ENCODE peak calls at places on chromosomes 4 and X, in six cellular contexts. One of them, this sample, is unnamed.

GRCh38 chr4:95693594-95693993 is 144.8 kb upstream of the UNC5C start:
- DNase-seq in breast epithelium: no peak
- DNase-seq in esophagus muscularis mucosa: no peak
- DNase-seq in upper lobe of left lung: no peak
- DNase-seq in prostate gland: no peak
- DNase-seq in sigmoid colon: no peak
- DNase-seq in this sample: no peak

GRCh38 chr4:106287353-106287969 is 28.5 kb downstream of the TBCK start:
- DNase-seq in sigmoid colon: no peak
- DNase-seq in esophagus muscularis mucosa: no peak
- DNase-seq in upper lobe of left lung: no peak
- DNase-seq in prostate gland: no peak
- DNase-seq in breast epithelium: no peak
- DNase-seq in this sample: no peak

GRCh38 chr4:122152699-122153328 is 683 bp downstream of the BLTP1 start:
- DNase-seq in prostate gland: peak; percentile 19
- DNase-seq in sigmoid colon: peak; percentile 68
- DNase-seq in upper lobe of left lung: peak; percentile 57
- DNase-seq in breast epithelium: peak; percentile 24
- DNase-seq in esophagus muscularis mucosa: no peak
- DNase-seq in this sample: no peak

GRCh38 chr4:140112576-140112975 is 41.4 kb downstream of the MAML3 start:
- DNase-seq in prostate gland: no peak
- DNase-seq in sigmoid colon: no peak
- DNase-seq in upper lobe of left lung: no peak
- DNase-seq in breast epithelium: no peak
- DNase-seq in esophagus muscularis mucosa: no peak
- DNase-seq in this sample: no peak

GRCh38 chrX:120311632-120312000 is 355 bp upstream of the TMEM255A start:
- DNase-seq in prostate gland: no peak
- DNase-seq in esophagus muscularis mucosa: no peak
- DNase-seq in sigmoid colon: no peak
- DNase-seq in upper lobe of left lung: no peak
- DNase-seq in breast epithelium: no peak
- DNase-seq in this sample: no peak

GRCh38 chrX:67100031-67100884 is 443.6 kb upstream of the AR start:
- DNase-seq in esophagus muscularis mucosa: no peak
- DNase-seq in upper lobe of left lung: no peak
- DNase-seq in prostate gland: no peak
- DNase-seq in sigmoid colon: no peak
- DNase-seq in breast epithelium: no peak
- DNase-seq in this sample: no peak

GRCh38 chr4:72463724-72464123 is 105.3 kb downstream of the ADAMTS3 start:
- DNase-seq in breast epithelium: no peak
- DNase-seq in upper lobe of left lung: no peak
- DNase-seq in esophagus muscularis mucosa: no peak
- DNase-seq in sigmoid colon: no peak
- DNase-seq in prostate gland: no peak
- DNase-seq in this sample: no peak

GRCh38 chr4:148273501-148273986 is 168.7 kb downstream of the NR3C2 start:
- DNase-seq in esophagus muscularis mucosa: no peak
- DNase-seq in breast epithelium: peak; percentile 33
- DNase-seq in sigmoid colon: no peak
- DNase-seq in prostate gland: no peak
- DNase-seq in upper lobe of left lung: no peak
- DNase-seq in this sample: no peak

GRCh38 chrX:4674028-4674782 is 960.8 kb upstream of the PRKX start:
- DNase-seq in esophagus muscularis mucosa: no peak
- DNase-seq in sigmoid colon: no peak
- DNase-seq in prostate gland: no peak
- DNase-seq in breast epithelium: no peak
- DNase-seq in upper lobe of left lung: no peak
- DNase-seq in this sample: no peak

GRCh38 chr4:73922766-73923630 is 53.8 kb downstream of the CXCL1 start:
- DNase-seq in prostate gland: no peak
- DNase-seq in breast epithelium: no peak
- DNase-seq in upper lobe of left lung: no peak
- DNase-seq in esophagus muscularis mucosa: no peak
- DNase-seq in sigmoid colon: no peak
- DNase-seq in this sample: no peak

GRCh38 chr4:70236125-70236524 is 6.3 kb upstream of the CSN3 start:
- DNase-seq in esophagus muscularis mucosa: no peak
- DNase-seq in sigmoid colon: no peak
- DNase-seq in upper lobe of left lung: no peak
- DNase-seq in prostate gland: no peak
- DNase-seq in breast epithelium: no peak
- DNase-seq in this sample: no peak

GRCh38 chrX:150548684-150549083 is 19.7 kb upstream of the MTM1 start:
- DNase-seq in prostate gland: no peak
- DNase-seq in sigmoid colon: no peak
- DNase-seq in upper lobe of left lung: no peak
- DNase-seq in esophagus muscularis mucosa: no peak
- DNase-seq in breast epithelium: no peak
- DNase-seq in this sample: no peak

GRCh38 chr4:26131711-26132110 is 189.1 kb upstream of the RBPJ start:
- DNase-seq in prostate gland: no peak
- DNase-seq in breast epithelium: no peak
- DNase-seq in esophagus muscularis mucosa: no peak
- DNase-seq in sigmoid colon: no peak
- DNase-seq in upper lobe of left lung: no peak
- DNase-seq in this sample: no peak

GRCh38 chrX:57951666-57952319 is 41.5 kb upstream of the ZXDA start:
- DNase-seq in esophagus muscularis mucosa: no peak
- DNase-seq in sigmoid colon: peak; percentile 65
- DNase-seq in upper lobe of left lung: no peak
- DNase-seq in breast epithelium: peak; percentile 17
- DNase-seq in prostate gland: no peak
- DNase-seq in this sample: no peak

GRCh38 chr4:77092832-77093800 is 17.3 kb upstream of the CCNI start:
- DNase-seq in esophagus muscularis mucosa: peak; percentile 55
- DNase-seq in breast epithelium: no peak
- DNase-seq in upper lobe of left lung: no peak
- DNase-seq in sigmoid colon: no peak
- DNase-seq in prostate gland: no peak
- DNase-seq in this sample: no peak

GRCh38 chr4:108272566-108272965 is 103.8 kb upstream of the LEF1 start:
- DNase-seq in breast epithelium: no peak
- DNase-seq in upper lobe of left lung: no peak
- DNase-seq in prostate gland: no peak
- DNase-seq in esophagus muscularis mucosa: no peak
- DNase-seq in sigmoid colon: no peak
- DNase-seq in this sample: no peak

GRCh38 chrX:136212557-136213111 is 38.6 kb downstream of the MAP7D3 start:
- DNase-seq in breast epithelium: no peak
- DNase-seq in sigmoid colon: peak; percentile 67
- DNase-seq in prostate gland: no peak
- DNase-seq in upper lobe of left lung: no peak
- DNase-seq in esophagus muscularis mucosa: no peak
- DNase-seq in this sample: no peak

GRCh38 chr4:88008133-88008621 is 742 bp downstream of the PKD2 start:
- DNase-seq in prostate gland: peak; percentile 28
- DNase-seq in sigmoid colon: peak; percentile 75
- DNase-seq in esophagus muscularis mucosa: no peak
- DNase-seq in breast epithelium: no peak
- DNase-seq in upper lobe of left lung: no peak
- DNase-seq in this sample: no peak

GRCh38 chr4:56655209-56655626 is 25.9 kb downstream of the HOPX start:
- DNase-seq in upper lobe of left lung: no peak
- DNase-seq in prostate gland: no peak
- DNase-seq in breast epithelium: no peak
- DNase-seq in esophagus muscularis mucosa: no peak
- DNase-seq in sigmoid colon: peak; percentile 80
- DNase-seq in this sample: no peak

DNA sequence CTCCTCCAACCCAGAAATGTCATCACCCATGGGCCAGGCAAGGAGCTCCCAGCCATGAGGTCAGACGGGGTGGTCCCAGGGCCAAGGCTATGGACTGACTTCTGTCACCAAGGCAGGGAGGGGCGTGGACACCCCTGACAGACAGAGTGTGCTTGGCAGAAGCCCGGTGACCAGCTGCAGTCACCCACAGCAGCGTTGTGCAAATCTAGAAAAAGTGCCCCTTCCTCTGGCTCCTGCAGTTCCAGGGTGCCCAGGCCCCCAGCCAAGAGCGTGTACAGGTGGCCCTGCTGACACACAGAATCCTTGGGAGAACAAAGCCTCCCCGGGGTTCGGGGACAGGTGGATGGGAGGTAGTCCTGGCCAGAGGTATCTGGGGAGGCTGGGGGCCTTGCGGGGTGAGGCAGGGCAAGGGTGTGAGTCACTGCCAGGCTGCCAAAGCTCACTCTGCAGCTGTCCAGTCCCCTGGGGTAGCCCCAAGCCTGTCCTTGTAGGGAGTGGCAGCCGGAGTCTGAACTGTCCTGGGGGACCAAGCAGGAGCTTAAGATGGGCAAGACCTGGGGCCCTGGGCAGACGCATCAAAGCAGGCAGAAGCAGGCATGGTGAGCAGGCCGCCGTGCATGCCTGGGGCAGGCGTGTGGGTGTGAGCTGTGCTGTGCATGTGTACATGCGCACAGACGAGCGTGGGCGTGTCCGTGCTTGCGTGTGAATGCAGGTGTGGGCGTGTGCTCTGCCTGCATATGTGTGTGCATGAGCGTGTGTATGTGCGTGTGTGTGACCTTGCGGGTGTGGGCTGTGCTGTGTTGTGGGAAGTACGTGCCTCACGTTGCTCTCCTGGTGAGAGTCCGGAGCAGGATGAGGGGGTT is 3.3 kb downstream of the MYL5 start:
- DNase-seq in prostate gland: peak; percentile 61
- DNase-seq in breast epithelium: no peak
- DNase-seq in esophagus muscularis mucosa: no peak
- DNase-seq in upper lobe of left lung: no peak
- DNase-seq in sigmoid colon: no peak
- DNase-seq in this sample: no peak
- TF ChIP-seq POLR2AphosphoS5 in prostate gland: peak; percentile 40
- TF ChIP-seq POLR2AphosphoS5 in breast epithelium: no peak
- TF ChIP-seq POLR2AphosphoS5 in esophagus muscularis mucosa: no peak
- TF ChIP-seq POLR2AphosphoS5 in upper lobe of left lung: no peak
- TF ChIP-seq POLR2AphosphoS5 in sigmoid colon: no peak
- TF ChIP-seq POLR2AphosphoS5 in this sample: no peak

DNA sequence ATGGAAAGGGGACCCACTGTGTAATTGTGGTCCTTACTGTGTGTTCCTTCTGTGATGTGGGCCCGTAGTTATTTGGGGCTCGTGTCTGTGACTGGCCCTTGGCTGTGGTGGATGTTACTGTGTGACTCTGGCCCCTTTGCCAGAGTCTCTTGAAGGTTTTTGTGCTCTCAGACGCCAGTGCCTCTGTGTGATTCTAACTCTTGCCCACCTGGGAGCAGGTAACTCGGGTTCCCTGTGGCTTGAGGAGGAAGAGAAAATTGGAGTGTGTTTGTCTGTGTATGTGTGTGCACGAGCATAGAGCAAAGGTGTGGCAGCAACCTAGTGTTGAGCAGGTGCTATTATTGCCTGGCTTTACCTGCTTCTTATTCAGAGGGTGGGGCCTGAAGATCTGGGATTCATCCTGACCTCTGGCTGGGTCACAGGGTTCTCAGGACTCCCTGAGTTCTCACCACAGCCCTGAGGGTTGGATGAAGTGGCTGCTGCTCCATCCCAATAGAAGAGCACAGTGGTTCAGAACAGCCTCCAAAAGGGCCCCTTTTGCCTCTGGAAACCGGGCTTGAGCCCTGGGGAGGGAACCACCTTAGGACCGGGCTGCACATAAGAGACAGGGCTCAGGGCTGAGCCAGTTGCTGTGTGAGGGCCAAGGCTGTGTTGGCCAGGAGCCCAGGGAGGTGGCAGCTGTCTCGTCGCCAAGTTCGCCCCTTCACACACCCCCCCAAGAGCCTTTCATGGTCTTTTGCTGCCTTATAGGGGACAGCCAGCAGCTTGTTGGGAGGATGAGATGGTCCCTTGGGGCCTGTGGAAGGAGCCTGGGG is 1.3 kb downstream of the RBM10 start:
- DNase-seq in upper lobe of left lung: no peak
- DNase-seq in breast epithelium: no peak
- DNase-seq in esophagus muscularis mucosa: no peak
- DNase-seq in sigmoid colon: no peak
- DNase-seq in prostate gland: no peak
- DNase-seq in this sample: no peak
- TF ChIP-seq POLR2A in upper lobe of left lung: no peak
- TF ChIP-seq POLR2A in breast epithelium: no peak
- TF ChIP-seq POLR2A in esophagus muscularis mucosa: no peak
- TF ChIP-seq POLR2A in sigmoid colon: no peak
- TF ChIP-seq POLR2A in prostate gland: no peak
- TF ChIP-seq POLR2A in this sample: no peak

DNA sequence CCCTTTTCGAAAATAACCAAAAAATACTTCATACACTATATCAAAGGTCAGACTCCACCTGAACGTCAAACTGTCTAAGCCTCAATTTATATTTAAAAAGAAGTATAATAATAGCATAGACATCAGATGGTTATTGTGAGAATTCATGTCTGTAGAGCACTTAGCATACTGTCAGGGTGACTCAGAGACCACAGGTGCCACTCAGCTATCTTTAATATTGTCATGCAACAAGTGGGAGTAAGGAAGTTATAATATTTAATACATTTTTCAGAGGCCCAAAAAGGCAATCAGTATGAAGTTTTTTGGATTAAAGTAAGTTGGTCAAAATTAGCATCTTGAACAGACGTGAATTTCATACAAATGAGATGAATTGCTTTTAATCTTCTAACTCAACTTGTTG is 93.3 kb downstream of the PHOX2B start:
- DNase-seq in upper lobe of left lung: no peak
- DNase-seq in sigmoid colon: no peak
- DNase-seq in esophagus muscularis mucosa: no peak
- DNase-seq in prostate gland: no peak
- DNase-seq in breast epithelium: no peak
- DNase-seq in this sample: no peak
- H3K9me3 ChIP-seq in upper lobe of left lung: no peaks in the 10 kb centered on the region
- H3K9me3 ChIP-seq in sigmoid colon: no peaks in the 10 kb centered on the region
- H3K9me3 ChIP-seq in esophagus muscularis mucosa: no peaks in the 10 kb centered on the region
- H3K9me3 ChIP-seq in prostate gland: no peaks in the 10 kb centered on the region
- H3K9me3 ChIP-seq in breast epithelium: no peaks in the 10 kb centered on the region
- H3K9me3 ChIP-seq in this sample: no peaks in the 10 kb centered on the region

GRCh38 chrX:50805316-50805715 is 8.7 kb downstream of the SHROOM4 start:
- DNase-seq in breast epithelium: no peak
- DNase-seq in upper lobe of left lung: no peak
- DNase-seq in esophagus muscularis mucosa: no peak
- DNase-seq in prostate gland: no peak
- DNase-seq in sigmoid colon: no peak
- DNase-seq in this sample: no peak

GRCh38 chrX:50798782-50799181 is 15.2 kb downstream of the SHROOM4 start:
- DNase-seq in sigmoid colon: no peak
- DNase-seq in upper lobe of left lung: no peak
- DNase-seq in breast epithelium: no peak
- DNase-seq in prostate gland: no peak
- DNase-seq in esophagus muscularis mucosa: no peak
- DNase-seq in this sample: no peak

GRCh38 chrX:50801135-50801534 is 12.9 kb downstream of the SHROOM4 start:
- DNase-seq in esophagus muscularis mucosa: no peak
- DNase-seq in prostate gland: peak; percentile 33
- DNase-seq in sigmoid colon: no peak
- DNase-seq in upper lobe of left lung: peak; percentile 22
- DNase-seq in breast epithelium: no peak
- DNase-seq in this sample: no peak

DNA sequence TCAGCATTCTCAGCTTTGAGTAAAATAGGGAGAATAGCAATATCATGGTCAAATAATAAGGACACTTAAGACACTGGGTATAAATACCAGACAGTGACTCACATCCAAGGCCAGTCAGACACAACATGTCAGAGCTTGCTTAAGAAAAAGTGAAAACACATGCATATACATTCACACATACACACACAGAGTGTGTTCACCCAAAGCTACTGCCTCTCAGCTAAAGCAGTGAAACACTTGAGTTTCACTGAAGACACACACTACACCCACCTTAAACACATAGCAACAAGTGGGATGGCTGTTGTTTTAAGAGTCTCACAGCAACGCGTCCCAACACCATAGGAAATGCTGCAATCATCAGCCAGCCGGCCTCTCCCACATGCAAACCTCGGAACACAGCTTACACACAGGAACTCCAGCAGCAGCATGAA is 14.4 kb downstream of the SHROOM4 start:
- DNase-seq in breast epithelium: no peak
- DNase-seq in upper lobe of left lung: peak; percentile 50
- DNase-seq in esophagus muscularis mucosa: no peak
- DNase-seq in sigmoid colon: no peak
- DNase-seq in prostate gland: no peak
- DNase-seq in this sample: no peak
- TF ChIP-seq POLR2AphosphoS5 in breast epithelium: no peak
- TF ChIP-seq POLR2AphosphoS5 in upper lobe of left lung: no peak
- TF ChIP-seq POLR2AphosphoS5 in esophagus muscularis mucosa: no peak
- TF ChIP-seq POLR2AphosphoS5 in sigmoid colon: no peak
- TF ChIP-seq POLR2AphosphoS5 in prostate gland: no peak
- TF ChIP-seq POLR2AphosphoS5 in this sample: no peak

This sample was measured in vagina.